ENCODE peak calls at places on chromosomes 6 and 20, in six cellular contexts. B is pancreas, P is ascending aorta, X is esophagus squamous epithelium, Q is HCT116, Z is body of pancreas. L is an unnamed sample. For H3K4me1, the result is how much of the 10 kb centered on the place peaks cover.

GRCh38 chr6:30679765-30680535 is 6.5 kb downstream of the PPP1R18 start:
- DNase-seq in B (no peak), P (no peak), X (no peak), Q (no peak), Z (no peak), L (no peak)

GRCh38 chr20:6744171-6744570 is 23.3 kb upstream of the BMP2 start:
- DNase-seq in B (no peak), P (no peak), X (no peak), Q (no peak), Z (no peak), L (no peak)

GRCh38 chr20:19992996-19993908 is 23.9 kb upstream of the NAA20 start:
- DNase-seq in B (peak), P (no peak), X (no peak), Q (peak), Z (peak), L (no peak)

GRCh38 chr6:100780648-100781047 is 100.5 kb downstream of the ASCC3 start:
- DNase-seq in B (no peak), P (no peak), X (no peak), Q (no peak), Z (no peak), L (no peak)

GRCh38 chr20:36102809-36103596 is 51.5 kb upstream of the EPB41L1 start:
- DNase-seq in B (peak), P (no peak), X (no peak), Q (no peak), Z (peak), L (no peak)

GRCh38 chr6:129577691-129578090 is 132.3 kb downstream of the ARHGAP18 start:
- DNase-seq in B (no peak), P (no peak), X (no peak), Q (no peak), Z (no peak), L (no peak)

GRCh38 chr20:1225729-1226313 is at the start of gene RAD21L1:
- DNase-seq in B (peak), P (peak), X (no peak), Q (peak), Z (peak), L (peak)

GRCh38 chr20:54980321-54980960 is 505.0 kb downstream of the DOK5 start:
- DNase-seq in B (no peak), P (no peak), X (no peak), Q (no peak), Z (no peak), L (no peak)

GRCh38 chr6:47520282-47520681 is 42.7 kb downstream of the CD2AP start:
- DNase-seq in B (no peak), P (no peak), X (no peak), Q (no peak), Z (no peak), L (no peak)

GRCh38 chr20:17657079-17657825 is 24.8 kb downstream of the RRBP1 start:
- DNase-seq in B (peak), P (no peak), X (no peak), Q (no peak), Z (peak), L (peak)

GRCh38 chr20:63829943-63830820 is 882 bp downstream of the ZBTB46 start:
- DNase-seq in B (no peak), P (no peak), X (no peak), Q (no peak), Z (no peak), L (no peak)

GRCh38 chr20:32356935-32357868 is 929 bp upstream of the ASXL1 start:
- DNase-seq in B (peak), P (peak), X (no peak), Q (peak), Z (peak), L (peak)

GRCh38 chr20:31705191-31705590 is 17.5 kb downstream of the BCL2L1 start:
- DNase-seq in B (no peak), P (no peak), X (no peak), Q (no peak), Z (no peak), L (no peak)

GRCh38 chr20:53957421-53958172 is 112.8 kb downstream of the BCAS1 start:
- DNase-seq in B (no peak), P (no peak), X (no peak), Q (no peak), Z (no peak), L (no peak)

GRCh38 chr6:81451787-81452186 is 300.7 kb downstream of the TENT5A start:
- DNase-seq in B (no peak), P (no peak), X (no peak), Q (peak), Z (peak), L (no peak)

GRCh38 chr6:125944896-125945295 is 11.7 kb upstream of the HINT3 start:
- DNase-seq in B (no peak), P (no peak), X (no peak), Q (no peak), Z (no peak), L (no peak)

GRCh38 chr6:39451831-39452230 is 129.3 kb upstream of the KCNK16 start:
- DNase-seq in B (no peak), P (no peak), X (no peak), Q (peak), Z (no peak), L (no peak)

GRCh38 chr6:122165014-122165413 is 234.4 kb upstream of the HSF2 start:
- DNase-seq in B (no peak), P (peak), X (no peak), Q (no peak), Z (no peak), L (no peak)

GRCh38 chr6:68632620-68633195 is 2.4 kb upstream of the ADGRB3 start:
- DNase-seq in B (no peak), P (no peak), X (no peak), Q (no peak), Z (no peak), L (no peak)

GRCh38 chr6:110748458-110748857 is 66.8 kb downstream of the CDK19 start:
- DNase-seq in B (no peak), P (no peak), X (no peak), Q (no peak), Z (no peak), L (no peak)
- TF ChIP-seq CTCF in B (no peak), P (no peak), X (no peak), Q (no peak), Z (no peak), L (no peak)

DNA sequence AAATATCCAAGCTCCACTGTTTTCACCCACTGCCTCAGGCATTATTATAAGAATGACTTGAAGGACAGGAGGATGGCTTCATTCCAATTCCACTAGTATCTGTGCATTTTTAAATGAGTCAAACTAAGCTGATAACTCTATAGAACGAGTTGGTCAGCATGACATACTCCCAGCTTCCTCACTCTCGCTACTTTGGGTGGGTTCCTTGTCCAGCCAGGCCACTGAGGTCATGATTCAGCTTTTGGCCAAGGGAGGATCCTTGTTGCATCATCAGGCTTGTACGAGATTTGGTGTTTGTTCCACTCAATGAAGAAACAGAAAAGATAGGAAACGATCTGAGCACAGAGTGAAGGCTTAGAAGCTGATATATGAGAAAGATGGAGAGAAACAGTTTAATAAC is 19.8 kb downstream of the NEDD9 start:
- DNase-seq in B (no peak), P (peak), X (no peak), Q (no peak), Z (peak), L (peak)
- H3K4me1 ChIP-seq in B (under half), P (half or more), X (under half), Q (under half), Z (half or more), L (half or more)

DNA sequence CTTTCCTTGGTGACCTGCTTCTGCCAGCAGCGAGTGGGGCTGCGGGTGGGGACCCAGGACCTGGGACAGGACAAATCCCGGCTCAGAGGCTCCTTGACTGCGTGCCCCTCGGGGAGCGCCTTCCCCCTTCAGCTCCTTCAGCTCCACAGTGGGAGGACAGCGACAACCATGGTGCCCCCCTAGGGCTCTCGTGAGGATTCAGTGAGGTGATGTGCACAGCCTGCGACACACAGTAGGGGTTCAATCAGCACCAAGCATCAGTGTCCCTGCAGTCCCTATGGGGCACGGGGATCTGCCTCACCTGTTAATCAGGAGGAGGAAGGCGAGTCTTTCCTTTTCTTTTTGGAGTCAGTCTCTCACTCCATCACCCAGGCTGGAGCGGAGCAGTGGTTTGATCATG is 209.2 kb downstream of the PREX1 start:
- DNase-seq in B (no peak), P (no peak), X (no peak), Q (no peak), Z (no peak), L (no peak)
- H3K27ac ChIP-seq in B (no peak), P (no peak), X (no peak), Q (no peak), Z (no peak), L (no peak)

DNA sequence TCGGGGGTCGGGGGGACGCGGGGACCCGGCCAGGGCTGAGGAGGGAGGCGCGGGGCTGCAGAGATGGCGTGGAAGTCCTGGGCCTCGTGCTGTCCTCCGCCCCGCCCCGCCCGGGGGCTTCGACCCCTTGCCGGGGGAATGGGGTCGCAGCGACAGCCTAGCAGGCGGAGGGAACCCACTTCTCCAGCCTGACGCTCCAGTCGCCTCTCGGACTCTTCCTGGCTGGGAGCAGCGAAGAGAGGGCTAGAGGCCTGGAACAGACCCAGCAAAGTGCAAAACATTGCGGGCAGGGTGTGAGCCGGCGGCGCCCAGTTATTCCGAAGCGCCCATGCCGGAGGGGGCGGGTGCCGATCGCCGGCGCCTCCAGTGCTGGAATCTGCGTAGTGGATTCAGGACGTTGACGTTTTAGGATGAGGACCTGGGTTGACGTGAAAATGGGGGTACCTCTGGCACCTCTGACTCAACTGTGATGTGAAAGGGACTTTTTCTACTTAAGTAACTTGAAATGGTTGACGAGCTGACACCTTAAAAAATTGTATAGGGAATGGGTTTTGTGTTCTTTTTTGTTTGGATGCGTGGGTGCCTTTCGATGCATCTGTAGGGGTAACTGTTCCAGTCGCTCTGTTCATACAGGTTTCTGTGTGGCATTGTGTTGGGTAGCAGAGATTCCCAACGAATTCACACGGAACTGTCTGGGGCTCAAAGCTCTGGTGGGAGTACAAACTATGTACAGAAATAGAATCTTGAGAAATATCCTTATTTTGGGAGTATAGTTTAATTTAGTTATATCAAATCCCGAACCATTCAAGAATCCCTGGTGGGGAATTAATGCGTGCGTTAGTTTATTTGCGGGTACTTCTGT is 1.4 kb downstream of the SLC35F1 start:
- DNase-seq in B (no peak), P (no peak), X (no peak), Q (no peak), Z (peak), L (no peak)
- TF ChIP-seq CTCF in B (no peak), P (no peak), X (no peak), Q (no peak), Z (no peak), L (no peak)

GRCh38 chr6:44278774-44279697 is 8.8 kb downstream of the TMEM151B start:
- DNase-seq in B (no peak), P (no peak), X (no peak), Q (no peak), Z (no peak), L (no peak)
- H3K4me1 ChIP-seq in B (under half), P (under half), X (under half), Q (under half), Z (under half), L (under half)

GRCh38 chr6:109867970-109868358 is 110.1 kb upstream of the GPR6 start:
- DNase-seq in B (no peak), P (no peak), X (no peak), Q (no peak), Z (no peak), L (no peak)
- H3K27ac ChIP-seq in B (no peak), P (no peak), X (no peak), Q (no peak), Z (no peak), L (no peak)

DNA sequence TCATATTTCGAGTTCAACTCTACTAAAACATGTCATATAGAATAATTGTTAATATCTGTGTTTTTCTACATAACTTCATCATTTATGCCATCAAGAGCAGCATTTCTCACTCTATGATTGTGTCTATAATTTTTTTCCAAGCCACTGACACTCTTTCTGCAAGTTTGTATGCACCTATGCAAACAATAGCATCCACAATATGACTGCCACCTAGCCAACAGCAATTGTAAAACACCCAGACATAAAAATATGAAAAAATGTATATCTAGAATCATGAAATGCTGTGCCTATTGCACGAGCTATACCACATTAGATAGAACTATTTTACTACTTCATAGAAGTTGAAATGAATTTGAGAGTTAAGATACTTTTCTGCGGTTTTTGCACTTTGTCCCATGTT is 286.5 kb upstream of the MARCKS start:
- DNase-seq in B (no peak), P (no peak), X (no peak), Q (no peak), Z (no peak), L (no peak)
- TF ChIP-seq CTCF in B (no peak), P (no peak), X (no peak), Q (peak), Z (no peak), L (no peak)

GRCh38 chr6:17883665-17884500 is 103.6 kb downstream of the KIF13A start:
- DNase-seq in B (no peak), P (no peak), X (no peak), Q (no peak), Z (no peak), L (no peak)
- H3K4me1 ChIP-seq in B (under half), P (under half), X (under half), Q (under half), Z (under half), L (under half)

GRCh38 chr6:55756711-55757110 is 118.7 kb downstream of the BMP5 start:
- DNase-seq in B (no peak), P (no peak), X (no peak), Q (no peak), Z (no peak), L (no peak)

GRCh38 chr6:55758156-55758942 is 117.0 kb downstream of the BMP5 start:
- DNase-seq in B (no peak), P (no peak), X (no peak), Q (no peak), Z (peak), L (peak)
- H3K27ac ChIP-seq in B (no peak), P (no peak), X (peak), Q (no peak), Z (no peak), L (no peak)

GRCh38 chr6:14475306-14475705 is 357.7 kb downstream of the CD83 start:
- DNase-seq in B (no peak), P (no peak), X (no peak), Q (no peak), Z (no peak), L (no peak)

GRCh38 chr6:14477559-14477958 is 360.0 kb downstream of the CD83 start:
- DNase-seq in B (no peak), P (no peak), X (no peak), Q (no peak), Z (no peak), L (no peak)

GRCh38 chr6:14478396-14479225 is 361.0 kb downstream of the CD83 start:
- DNase-seq in B (no peak), P (no peak), X (no peak), Q (no peak), Z (no peak), L (peak)

GRCh38 chr6:14474816-14475215 is 357.2 kb downstream of the CD83 start:
- DNase-seq in B (no peak), P (no peak), X (no peak), Q (no peak), Z (no peak), L (no peak)

GRCh38 chr6:14476793-14477531 is 359.4 kb downstream of the CD83 start:
- DNase-seq in B (peak), P (no peak), X (no peak), Q (no peak), Z (peak), L (no peak)
- TF ChIP-seq CTCF in B (no peak), P (no peak), X (no peak), Q (no peak), Z (no peak), L (no peak)